ENCODE peak calls at places on chromosomes 11 and 22, in ten cellular contexts. F is AML-193; L is activated T-helper 1 cell treated with anti-CD3 and anti-CD28 coated beads, Interleukin-12 subunit alpha, Interleukin-12 subunit beta, Interleukin-2, Interleukin-4 antibody, amounts not matched to agents 30 ng/mL and 10 ng/mL and 1 ng/mL, durations not matched to agents 14 hours and 24 hours and 36 hours; W is ELF-1; K is CD8-positive, alpha-beta memory T cell; V is NCI-H2171 treated with DMSO at 0.1 percent for 48 hours; J is stimulated activated CD8-positive, alpha-beta memory T cell treated with anti-CD3 and anti-CD28 coated beads, Interleukin-12 subunit alpha, Interleukin-12 subunit beta, amount 100 ng/mL, for 4 hours; D is naive thymus-derived CD8-positive, alpha-beta T cell; I is EH; P is HTR-8/SVneo. M is an unnamed sample.

GRCh38 chr22:19172213-19173046 is 6.1 kb downstream of the SLC25A1 start:
- DNase-seq in F (no peak), L (no peak), W (no peak), K (no peak), V (no peak), J (no peak), D (no peak), I (no peak), P (no peak), M (no peak)

GRCh38 chr11:638616-639323 is 1.7 kb downstream of the DRD4 start:
- DNase-seq in F (no peak), L (no peak), W (peak), K (no peak), V (no peak), J (no peak), D (no peak), I (no peak), P (no peak), M (no peak)

GRCh38 chr22:44360686-44361381 is 48.1 kb upstream of the SHISAL1 start:
- DNase-seq in F (no peak), L (no peak), W (peak), K (no peak), V (no peak), J (no peak), D (no peak), I (peak), P (peak), M (peak)

GRCh38 chr11:45204761-45205160 is 58.3 kb downstream of the PRDM11 start:
- DNase-seq in F (no peak), L (no peak), W (peak), K (no peak), V (no peak), J (no peak), D (no peak), I (no peak), P (no peak), M (no peak)

GRCh38 chr11:20315800-20316199 is 47.7 kb upstream of the HTATIP2 start:
- DNase-seq in F (no peak), L (no peak), W (no peak), K (no peak), V (no peak), J (no peak), D (no peak), I (no peak), P (no peak), M (no peak)

GRCh38 chr11:61966673-61967176 is 709 bp downstream of the FTH1 start:
- DNase-seq in F (no peak), L (no peak), W (peak), K (no peak), V (no peak), J (no peak), D (peak), I (peak), P (no peak), M (no peak)

GRCh38 chr11:3861698-3862097 is 6.2 kb downstream of the STIM1 start:
- DNase-seq in F (no peak), L (no peak), W (no peak), K (no peak), V (no peak), J (no peak), D (no peak), I (no peak), P (no peak), M (no peak)

GRCh38 chr11:1546536-1547466 is 25.3 kb downstream of the DUSP8 start:
- DNase-seq in F (no peak), L (no peak), W (peak), K (peak), V (peak), J (peak), D (peak), I (peak), P (peak), M (no peak)

GRCh38 chr11:11553595-11553994 is 68.2 kb downstream of the GALNT18 start:
- DNase-seq in F (no peak), L (no peak), W (no peak), K (no peak), V (no peak), J (no peak), D (no peak), I (no peak), P (no peak), M (no peak)

GRCh38 chr22:46428602-46429326 is 93.2 kb downstream of the TRMU start:
- DNase-seq in F (no peak), L (no peak), W (no peak), K (no peak), V (no peak), J (no peak), D (no peak), I (no peak), P (no peak), M (no peak)

GRCh38 chr22:23263651-23264555 is 83.6 kb downstream of the BCR start:
- DNase-seq in F (no peak), L (peak), W (no peak), K (peak), V (no peak), J (peak), D (peak), I (no peak), P (no peak), M (no peak)

GRCh38 chr11:3225826-3226750 is 6.1 kb downstream of the MRGPRE start:
- DNase-seq in F (peak), L (no peak), W (no peak), K (no peak), V (no peak), J (no peak), D (no peak), I (no peak), P (no peak), M (no peak)

GRCh38 chr11:130677486-130678153 is 229.2 kb downstream of the ADAMTS15 start:
- DNase-seq in F (no peak), L (no peak), W (peak), K (no peak), V (no peak), J (no peak), D (no peak), I (peak), P (peak), M (no peak)

GRCh38 chr11:126484266-126484665 is 128.8 kb downstream of the ST3GAL4 start:
- DNase-seq in F (peak), L (no peak), W (no peak), K (no peak), V (no peak), J (no peak), D (no peak), I (peak), P (no peak), M (peak)

GRCh38 chr22:23622634-23623033 is 9.5 kb downstream of the DRICH1 start:
- DNase-seq in F (no peak), L (no peak), W (no peak), K (no peak), V (peak), J (no peak), D (no peak), I (no peak), P (peak), M (no peak)

GRCh38 chr11:587546-587945 is 11.3 kb downstream of the PHRF1 start:
- DNase-seq in F (no peak), L (no peak), W (no peak), K (no peak), V (no peak), J (no peak), D (no peak), I (no peak), P (no peak), M (no peak)

GRCh38 chr11:28268925-28269324 is 160.7 kb downstream of the METTL15 start:
- DNase-seq in F (no peak), L (no peak), W (no peak), K (no peak), V (no peak), J (no peak), D (no peak), I (no peak), P (no peak), M (no peak)

GRCh38 chr22:43273902-43274484 is 69.2 kb downstream of the SCUBE1 start:
- DNase-seq in F (peak), L (peak), W (peak), K (no peak), V (peak), J (no peak), D (peak), I (peak), P (peak), M (no peak)

GRCh38 chr11:20671856-20672546 is 2.6 kb downstream of the NELL1 start:
- DNase-seq in F (no peak), L (no peak), W (peak), K (no peak), V (no peak), J (no peak), D (no peak), I (peak), P (no peak), M (no peak)

GRCh38 chr11:121437686-121438078 is 14.4 kb upstream of the SORL1 start:
- DNase-seq in F (peak), L (no peak), W (no peak), K (no peak), V (no peak), J (no peak), D (no peak), I (no peak), P (no peak), M (no peak)

GRCh38 chr22:38943181-38943580 is 14.2 kb upstream of the APOBEC3A start:
- DNase-seq in F (peak), L (no peak), W (no peak), K (no peak), V (peak), J (no peak), D (no peak), I (no peak), P (no peak), M (no peak)

M was measured in LNCaP clone FGC.